ENCODE peak calls at places on chromosomes 16 and 17, in five cellular contexts. One of them, this sample, is unnamed.

GRCh38 chr17:41966453-41967140 is at the start of gene CNP:
- DNase-seq in stomach: peak; percentile 94
- DNase-seq in adrenal gland: peak; percentile 96
- DNase-seq in body of pancreas: peak; percentile 93
- DNase-seq in HCT116: peak; percentile 73
- DNase-seq in this sample: peak; percentile 92

GRCh38 chr16:89711601-89712475 is 8.9 kb downstream of the VPS9D1 start:
- DNase-seq in stomach: peak; percentile 63
- DNase-seq in adrenal gland: peak; percentile 73
- DNase-seq in body of pancreas: peak; percentile 46
- DNase-seq in HCT116: peak; percentile 73
- DNase-seq in this sample: no peak

GRCh38 chr17:3960764-3961163 is 3.5 kb downstream of the ATP2A3 start:
- DNase-seq in stomach: no peak
- DNase-seq in adrenal gland: peak; percentile 93
- DNase-seq in body of pancreas: no peak
- DNase-seq in HCT116: no peak
- DNase-seq in this sample: no peak

GRCh38 chr17:66667491-66668030 is 167.4 kb upstream of the CACNG5 start:
- DNase-seq in stomach: no peak
- DNase-seq in adrenal gland: no peak
- DNase-seq in body of pancreas: no peak
- DNase-seq in HCT116: no peak
- DNase-seq in this sample: no peak

GRCh38 chr16:49022351-49022963 is 259.2 kb downstream of the CBLN1 start:
- DNase-seq in stomach: no peak
- DNase-seq in adrenal gland: no peak
- DNase-seq in body of pancreas: no peak
- DNase-seq in HCT116: no peak
- DNase-seq in this sample: no peak

GRCh38 chr17:8275421-8276290 is 12.8 kb upstream of the RANGRF start:
- DNase-seq in stomach: no peak
- DNase-seq in adrenal gland: no peak
- DNase-seq in body of pancreas: no peak
- DNase-seq in HCT116: no peak
- DNase-seq in this sample: no peak

GRCh38 chr17:78185981-78186688 is 717 bp downstream of the TK1 start:
- DNase-seq in stomach: no peak
- DNase-seq in adrenal gland: no peak
- DNase-seq in body of pancreas: no peak
- DNase-seq in HCT116: no peak
- DNase-seq in this sample: peak; percentile 31

GRCh38 chr17:35795007-35795870 is at the start of gene MMP28:
- DNase-seq in stomach: peak; percentile 64
- DNase-seq in adrenal gland: peak; percentile 49
- DNase-seq in body of pancreas: peak; percentile 27
- DNase-seq in HCT116: no peak
- DNase-seq in this sample: no peak

GRCh38 chr16:30777591-30778297 is 9.3 kb downstream of the ZNF629 start:
- DNase-seq in stomach: no peak
- DNase-seq in adrenal gland: no peak
- DNase-seq in body of pancreas: no peak
- DNase-seq in HCT116: no peak
- DNase-seq in this sample: no peak

GRCh38 chr17:10126554-10127493 is 71.6 kb downstream of the GAS7 start:
- DNase-seq in stomach: no peak
- DNase-seq in adrenal gland: peak; percentile 66
- DNase-seq in body of pancreas: no peak
- DNase-seq in HCT116: no peak
- DNase-seq in this sample: peak; percentile 74

GRCh38 chr17:35892091-35892637 is 12.0 kb upstream of the CCL5 start:
- DNase-seq in stomach: no peak
- DNase-seq in adrenal gland: no peak
- DNase-seq in body of pancreas: no peak
- DNase-seq in HCT116: no peak
- DNase-seq in this sample: no peak

GRCh38 chr17:81461607-81462500 is 50.7 kb downstream of the ACTG1 start:
- DNase-seq in stomach: peak; percentile 54
- DNase-seq in adrenal gland: no peak
- DNase-seq in body of pancreas: no peak
- DNase-seq in HCT116: no peak
- DNase-seq in this sample: no peak

GRCh38 chr17:82837586-82838320 is 2.1 kb downstream of the ZNF750 start:
- DNase-seq in stomach: no peak
- DNase-seq in adrenal gland: no peak
- DNase-seq in body of pancreas: no peak
- DNase-seq in HCT116: no peak
- DNase-seq in this sample: no peak

DNA sequence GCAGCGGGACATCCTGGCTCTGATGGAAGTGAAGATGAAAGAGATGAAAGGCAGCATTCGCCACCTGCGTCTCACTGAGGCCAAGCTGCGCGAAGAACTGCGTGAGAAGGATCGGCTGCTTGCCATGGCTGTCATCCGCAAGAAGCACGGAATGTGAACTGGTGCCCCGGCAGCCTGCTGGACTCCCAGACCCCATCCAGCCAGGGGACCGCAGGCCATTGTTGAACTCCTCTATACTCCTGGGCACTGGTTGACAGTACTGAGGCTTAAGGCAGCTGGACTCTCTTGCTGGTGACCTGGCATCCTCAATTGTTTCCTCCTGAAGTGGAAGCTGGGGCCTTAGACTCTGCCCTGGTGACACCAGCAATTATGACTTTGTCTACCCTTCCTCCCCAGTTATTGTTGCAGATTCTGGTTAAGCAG is 1.2 kb downstream of the THAP11 start:
- DNase-seq in stomach: no peak
- DNase-seq in adrenal gland: no peak
- DNase-seq in body of pancreas: no peak
- DNase-seq in HCT116: no peak
- DNase-seq in this sample: no peak
- H3K27me3 ChIP-seq in stomach: no peaks in the 10 kb centered on the region
- H3K27me3 ChIP-seq in adrenal gland: no peaks in the 10 kb centered on the region
- H3K27me3 ChIP-seq in body of pancreas: no peaks in the 10 kb centered on the region
- H3K27me3 ChIP-seq in HCT116: no peaks in the 10 kb centered on the region
- H3K27me3 ChIP-seq in this sample: no peaks in the 10 kb centered on the region

GRCh38 chr16:2883027-2883846 is at the start of gene FLYWCH2:
- DNase-seq in stomach: peak; percentile 100
- DNase-seq in adrenal gland: peak; percentile 100
- DNase-seq in body of pancreas: peak; percentile 99
- DNase-seq in HCT116: peak; percentile 91
- DNase-seq in this sample: peak; percentile 97
- TF ChIP-seq POLR2A in stomach: no peak
- TF ChIP-seq POLR2A in adrenal gland: peak; percentile 56
- TF ChIP-seq POLR2A in body of pancreas: peak; percentile 68
- TF ChIP-seq POLR2A in HCT116: peak; percentile 80
- TF ChIP-seq POLR2A in this sample: peak; percentile 78

GRCh38 chr17:61366715-61367413 is 32.8 kb upstream of the TBX2 start:
- DNase-seq in stomach: peak; percentile 33
- DNase-seq in adrenal gland: no peak
- DNase-seq in body of pancreas: no peak
- DNase-seq in HCT116: no peak
- DNase-seq in this sample: no peak
- TF ChIP-seq CTCF in stomach: no peak
- TF ChIP-seq CTCF in adrenal gland: no peak
- TF ChIP-seq CTCF in body of pancreas: no peak
- TF ChIP-seq CTCF in HCT116: no peak
- TF ChIP-seq CTCF in this sample: no peak

GRCh38 chr17:45791041-45791582 is 7.0 kb downstream of the CRHR1 start:
- DNase-seq in stomach: no peak
- DNase-seq in adrenal gland: no peak
- DNase-seq in body of pancreas: no peak
- DNase-seq in HCT116: no peak
- DNase-seq in this sample: peak; percentile 24
- H3K27me3 ChIP-seq in stomach: peaks cover 59% of the 10 kb centered on the region
- H3K27me3 ChIP-seq in adrenal gland: peaks cover 26% of the 10 kb centered on the region
- H3K27me3 ChIP-seq in body of pancreas: peaks cover 8% of the 10 kb centered on the region
- H3K27me3 ChIP-seq in HCT116: no peaks in the 10 kb centered on the region
- H3K27me3 ChIP-seq in this sample: no peaks in the 10 kb centered on the region

GRCh38 chr17:43632231-43632630 is 29.5 kb downstream of the MEOX1 start:
- DNase-seq in stomach: no peak
- DNase-seq in adrenal gland: no peak
- DNase-seq in body of pancreas: no peak
- DNase-seq in HCT116: no peak
- DNase-seq in this sample: no peak
- TF ChIP-seq POLR2A in stomach: no peak
- TF ChIP-seq POLR2A in adrenal gland: no peak
- TF ChIP-seq POLR2A in body of pancreas: no peak
- TF ChIP-seq POLR2A in HCT116: no peak
- TF ChIP-seq POLR2A in this sample: no peak

GRCh38 chr17:55931448-55931847 is 180.6 kb downstream of the PCTP start:
- DNase-seq in stomach: no peak
- DNase-seq in adrenal gland: no peak
- DNase-seq in body of pancreas: no peak
- DNase-seq in HCT116: no peak
- DNase-seq in this sample: no peak

GRCh38 chr17:55925440-55925839 is 174.6 kb downstream of the PCTP start:
- DNase-seq in stomach: no peak
- DNase-seq in adrenal gland: no peak
- DNase-seq in body of pancreas: no peak
- DNase-seq in HCT116: no peak
- DNase-seq in this sample: no peak

GRCh38 chr17:55930291-55930809 is 179.5 kb downstream of the PCTP start:
- DNase-seq in stomach: no peak
- DNase-seq in adrenal gland: no peak
- DNase-seq in body of pancreas: no peak
- DNase-seq in HCT116: no peak
- DNase-seq in this sample: no peak

DNA sequence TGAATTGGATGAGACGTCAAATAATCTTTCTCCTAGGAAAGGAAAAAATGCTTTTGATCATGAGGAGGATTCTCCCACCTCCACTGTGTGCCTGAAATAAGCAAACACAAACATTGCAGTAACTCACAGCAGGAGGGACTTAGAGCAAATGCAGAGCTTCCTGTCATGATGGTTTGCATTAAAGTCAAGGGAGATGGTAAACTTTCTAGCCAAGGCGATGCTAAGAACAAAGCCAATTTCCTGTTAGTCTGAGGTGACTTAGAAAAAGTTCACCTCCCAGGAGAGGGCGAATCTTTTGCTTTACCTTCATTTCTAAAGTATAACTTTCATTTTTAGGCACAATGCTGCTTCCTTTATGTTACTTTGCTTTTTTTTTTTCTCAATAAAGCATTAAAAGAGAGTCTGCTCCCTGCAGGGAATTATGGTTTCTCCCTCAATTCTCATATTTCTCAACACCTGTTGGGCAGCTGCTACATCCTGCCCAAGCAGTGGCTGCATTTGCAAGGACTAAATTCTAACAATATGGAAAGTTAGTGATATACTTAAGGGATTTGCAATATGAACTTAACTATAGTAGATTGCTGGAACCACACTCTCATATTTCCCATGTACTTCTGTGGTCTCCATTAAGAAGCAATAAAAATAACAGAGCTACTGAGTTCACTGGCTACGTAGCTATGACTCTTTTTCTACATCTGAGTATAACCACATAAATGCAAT is 175.6 kb downstream of the PCTP start:
- DNase-seq in stomach: no peak
- DNase-seq in adrenal gland: no peak
- DNase-seq in body of pancreas: no peak
- DNase-seq in HCT116: no peak
- DNase-seq in this sample: no peak
- TF ChIP-seq CTCF in stomach: no peak
- TF ChIP-seq CTCF in adrenal gland: no peak
- TF ChIP-seq CTCF in body of pancreas: no peak
- TF ChIP-seq CTCF in HCT116: no peak
- TF ChIP-seq CTCF in this sample: no peak

This sample was measured in uterus.